ENCODE peak calls at places on chromosomes 4 and X, in ten cellular contexts. C is mesendoderm; Q is colonic mucosa; G is PC-3; H is CD8-positive, alpha-beta T cell; Y is Caco-2; O is iPS DF 6.9; J is cardiac muscle cell; I is psoas muscle; M is Karpas-422. R is an unnamed sample. For H3K4me1, the result is how much of the 10 kb centered on the place peaks cover.

GRCh38 chrX:15877380-15877779 is 22.8 kb upstream of the AP1S2 start:
- DNase-seq in Y (no peak), O (no peak), H (no peak), I (peak), C (no peak), J (peak), Q (no peak), M (no peak), G (peak), R (no peak)

GRCh38 chr4:136864580-136865185 is 667.6 kb downstream of the PCDH18 start:
- DNase-seq in M (peak), H (no peak), C (peak), G (peak), I (no peak), Q (peak), J (peak), Y (no peak), O (no peak), R (no peak)

GRCh38 chr4:20847124-20847747 is 147.0 kb downstream of the PACRGL start:
- DNase-seq in H (no peak), Y (no peak), I (no peak), G (no peak), J (peak), Q (no peak), M (no peak), O (no peak), C (no peak), R (no peak)

GRCh38 chr4:124640037-124640730 is 72.3 kb downstream of the ANKRD50 start:
- DNase-seq in M (no peak), J (peak), G (peak), I (no peak), O (no peak), H (no peak), C (peak), Y (no peak), Q (no peak), R (peak)

GRCh38 chr4:3780347-3781171 is 14.4 kb downstream of the ADRA2C start:
- DNase-seq in J (no peak), Q (peak), H (no peak), C (peak), I (no peak), Y (peak), O (no peak), M (no peak), G (no peak), R (no peak)

GRCh38 chr4:173317003-173317402 is 17.2 kb downstream of the HMGB2 start:
- DNase-seq in H (no peak), C (peak), Y (no peak), Q (no peak), O (no peak), M (peak), G (no peak), I (no peak), J (peak), R (no peak)

GRCh38 chr4:47642985-47643745 is 158.1 kb downstream of the ATP10D start:
- DNase-seq in Q (no peak), H (no peak), Y (no peak), C (no peak), J (peak), M (no peak), G (no peak), O (no peak), I (no peak), R (no peak)

GRCh38 chrX:43446752-43447151 is 209.3 kb upstream of the MAOA start:
- DNase-seq in I (no peak), C (no peak), J (no peak), H (no peak), G (no peak), Q (no peak), M (no peak), O (no peak), Y (no peak), R (no peak)

GRCh38 chrX:338836-339400 is 20.3 kb upstream of the GTPBP6 start:
- DNase-seq in Q (no peak), G (no peak), Y (no peak), O (no peak), C (peak), H (no peak), J (no peak), M (no peak), I (peak), R (peak)

GRCh38 chrX:24243692-24244091 is 70.2 kb downstream of the SUPT20HL2 start:
- DNase-seq in I (no peak), M (no peak), H (no peak), G (no peak), O (no peak), C (no peak), Y (no peak), Q (no peak), J (peak), R (no peak)

GRCh38 chrX:133215747-133216146 is 2.4 kb downstream of the TFDP3 start:
- DNase-seq in M (peak), Y (no peak), G (peak), H (no peak), J (peak), C (peak), O (no peak), I (no peak), Q (peak), R (no peak)

GRCh38 chrX:119693996-119694451 is 1.1 kb upstream of the SEPTIN6 start:
- DNase-seq in O (no peak), J (no peak), M (no peak), C (no peak), Y (no peak), Q (no peak), I (no peak), H (no peak), G (no peak), R (no peak)

DNA sequence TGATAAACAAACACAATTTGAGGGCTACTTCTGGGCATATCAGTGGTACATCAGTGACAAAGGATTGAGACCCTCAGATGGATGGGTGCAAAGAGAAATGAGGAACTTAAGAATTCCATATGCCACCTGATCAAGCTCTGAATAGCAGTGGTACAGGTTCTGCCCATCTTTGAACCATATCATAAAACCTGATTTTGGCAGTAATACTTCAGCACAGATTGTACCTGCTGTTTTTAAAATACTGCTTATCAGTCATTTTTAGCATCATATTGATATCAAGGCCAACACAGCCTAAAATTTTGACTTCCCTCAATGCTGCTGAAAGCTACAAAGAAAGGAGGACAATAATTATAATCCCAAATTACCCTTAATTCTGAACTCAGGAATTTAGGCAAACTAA is 41.5 kb downstream of the ANK2 start:
- DNase-seq in I (no peak), G (no peak), J (no peak), H (no peak), Y (no peak), C (no peak), O (no peak), Q (no peak), M (no peak), R (no peak)
- H3K4me1 ChIP-seq in I (under half), G (under half), J (under half), H (under half), Y (under half), C (under half), O (under half), Q (under half), M (under half), R (under half)

GRCh38 chrX:19886888-19887531 is 390 bp downstream of the SH3KBP1 start:
- DNase-seq in J (peak), C (no peak), H (peak), O (no peak), M (peak), Q (peak), G (peak), Y (no peak), I (peak), R (no peak)

GRCh38 chrX:19886375-19886774 is 1.0 kb downstream of the SH3KBP1 start:
- DNase-seq in G (peak), M (no peak), I (no peak), Y (no peak), C (no peak), O (no peak), H (no peak), J (no peak), Q (no peak), R (no peak)

GRCh38 chrX:19888419-19888879 is 1.0 kb upstream of the SH3KBP1 start:
- DNase-seq in Q (peak), M (peak), H (peak), J (peak), C (peak), Y (peak), G (peak), O (no peak), I (no peak), R (no peak)

GRCh38 chrX:19883878-19884277 is 3.5 kb downstream of the SH3KBP1 start:
- DNase-seq in Y (no peak), M (peak), C (no peak), J (no peak), I (no peak), O (no peak), H (peak), Q (no peak), G (peak), R (no peak)

GRCh38 chrX:19885732-19886131 is 1.7 kb downstream of the SH3KBP1 start:
- DNase-seq in O (no peak), H (no peak), G (no peak), Q (no peak), J (no peak), Y (no peak), I (no peak), C (no peak), M (peak), R (no peak)
- H3K4me3 ChIP-seq in O (no peak), H (no peak), G (peak), Q (no peak), J (no peak), Y (peak), I (peak), C (no peak), M (peak), R (no peak)

GRCh38 chr4:7854697-7855370 is 84.8 kb downstream of the AFAP1 start:
- DNase-seq in I (no peak), M (no peak), C (no peak), Y (no peak), H (peak), O (no peak), Q (no peak), J (no peak), G (no peak), R (no peak)

GRCh38 chr4:7857993-7858392 is 81.7 kb downstream of the AFAP1 start:
- DNase-seq in J (no peak), C (no peak), G (no peak), H (no peak), O (no peak), M (no peak), Q (no peak), I (no peak), Y (no peak), R (no peak)

GRCh38 chr4:7854211-7854610 is 85.5 kb downstream of the AFAP1 start:
- DNase-seq in M (no peak), I (peak), Q (no peak), C (no peak), J (no peak), G (no peak), H (no peak), O (no peak), Y (no peak), R (no peak)

GRCh38 chr4:7857238-7857701 is 82.4 kb downstream of the AFAP1 start:
- DNase-seq in Y (no peak), H (no peak), O (no peak), G (peak), C (no peak), I (no peak), M (no peak), Q (no peak), J (peak), R (no peak)

DNA sequence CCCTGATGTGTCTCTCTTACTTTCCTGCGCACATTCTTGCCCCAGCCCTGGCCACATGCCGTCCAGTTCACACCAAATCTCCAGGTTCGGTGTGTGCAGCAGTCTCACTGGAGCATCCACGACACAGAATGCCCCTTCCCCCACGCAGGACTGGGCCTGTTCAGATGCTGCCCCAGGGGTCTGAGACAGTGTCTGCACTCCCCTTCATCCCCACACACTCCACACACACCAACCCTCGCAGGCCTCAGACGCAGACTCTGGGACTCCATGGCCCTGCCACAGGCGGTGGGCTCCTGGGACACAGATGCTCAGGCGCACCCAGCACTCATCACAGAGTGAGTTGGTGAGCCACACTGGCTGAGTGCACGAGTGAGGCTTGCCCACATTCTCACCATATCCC is 83.9 kb downstream of the AFAP1 start:
- DNase-seq in Q (no peak), C (no peak), J (no peak), O (no peak), H (no peak), M (no peak), I (no peak), G (no peak), Y (no peak), R (no peak)
- H3K4me1 ChIP-seq in Q (under half), C (under half), J (under half), O (under half), H (under half), M (under half), I (under half), G (under half), Y (under half), R (under half)

DNA sequence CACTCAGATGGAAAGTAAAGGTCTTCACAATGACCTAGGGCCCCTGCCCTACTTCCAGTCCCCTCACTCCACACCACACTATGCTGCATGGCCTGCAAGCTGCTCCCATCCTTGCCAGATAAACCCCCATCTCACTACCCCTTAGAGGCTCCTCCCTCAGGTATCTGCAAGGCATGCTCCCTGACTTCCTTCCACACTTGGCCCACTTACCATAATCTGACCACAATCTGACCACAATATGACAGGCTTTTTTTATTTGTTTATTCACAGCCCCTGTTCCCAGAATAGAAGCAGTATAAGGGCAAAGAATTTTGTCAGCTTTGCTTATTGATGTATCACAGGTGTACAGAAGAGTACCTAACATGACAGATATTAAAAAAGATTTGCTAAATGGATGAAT is 124.7 kb downstream of the CAMK2D start:
- DNase-seq in I (no peak), G (peak), J (peak), O (no peak), Y (no peak), M (peak), H (peak), C (peak), Q (no peak), R (no peak)
- H3K4me3 ChIP-seq in I (no peak), G (no peak), J (no peak), O (no peak), Y (no peak), M (peak), H (no peak), C (no peak), Q (no peak), R (no peak)

R was measured in RWPE2.